ENCODE peak calls at places on chromosomes 16 and 17, in eight cellular contexts. K is posterior vena cava; S is iPS DF 19.7; Z is GM04504; H is NCI-H1694; M is naive thymus-derived CD8-positive, alpha-beta T cell; G is heart left ventricle; O is Caki2. R is an unnamed sample.
A peak's percentile ranks its signal among the peaks of the same experiment; 100 is the strongest.

GRCh38 chr17:75834279-75834920 is 9.8 kb downstream of the UNC13D start:
- DNase-seq in Z (no peak), O (no peak), G (no peak), H (peak; percentile 43), M (no peak), S (no peak), K (no peak), R (no peak)

GRCh38 chr17:31559647-31560501 is 168.4 kb downstream of the RAB11FIP4 start:
- DNase-seq in Z (no peak), O (no peak), S (no peak), G (no peak), H (no peak), K (no peak), M (no peak), R (no peak)

GRCh38 chr16:54242199-54242598 is 44.4 kb downstream of the IRX3 start:
- DNase-seq in O (peak; percentile 12), S (peak; percentile 86), K (no peak), Z (no peak), M (no peak), H (no peak), G (no peak), R (peak; percentile 60)

GRCh38 chr17:37642706-37643105 is 540 bp downstream of the DDX52 start:
- DNase-seq in S (no peak), K (no peak), M (peak; percentile 9), Z (no peak), G (no peak), O (peak; percentile 16), H (no peak), R (no peak)

GRCh38 chr16:7614022-7614795 is 281.6 kb downstream of the RBFOX1 start:
- DNase-seq in S (no peak), Z (no peak), O (peak; percentile 84), M (no peak), H (no peak), G (no peak), K (no peak), R (no peak)

GRCh38 chr17:80807882-80808281 is 183.8 kb upstream of the CHMP6 start:
- DNase-seq in G (no peak), M (no peak), H (no peak), Z (no peak), S (no peak), K (no peak), O (no peak), R (no peak)

GRCh38 chr17:6927290-6927844 is 68.5 kb upstream of the ALOX12 start:
- DNase-seq in M (no peak), Z (peak; percentile 42), G (no peak), H (no peak), S (no peak), O (no peak), K (no peak), R (no peak)

GRCh38 chr16:27549607-27549856 is 181 bp downstream of the GTF3C1 start:
- DNase-seq in S (no peak), Z (no peak), O (no peak), K (no peak), G (no peak), H (no peak), M (no peak), R (no peak)

GRCh38 chr17:29289852-29290251 is 4.1 kb downstream of the NUFIP2 start:
- DNase-seq in Z (no peak), M (no peak), O (no peak), H (no peak), S (no peak), G (no peak), K (no peak), R (no peak)

GRCh38 chr17:30334421-30334820 is 564 bp upstream of the TMIGD1 start:
- DNase-seq in H (no peak), G (no peak), S (no peak), O (no peak), Z (no peak), M (no peak), K (no peak), R (no peak)

GRCh38 chr17:80847506-80848230 is 144.0 kb upstream of the CHMP6 start:
- DNase-seq in K (no peak), G (no peak), M (peak; percentile 54), O (no peak), S (no peak), Z (no peak), H (no peak), R (no peak)

GRCh38 chr17:67156269-67157199 is 88.5 kb downstream of the HELZ start:
- DNase-seq in K (no peak), Z (no peak), H (no peak), S (no peak), O (peak; percentile 74), M (no peak), G (no peak), R (no peak)

GRCh38 chr17:73309727-73310555 is 1.9 kb downstream of the CDC42EP4 start:
- DNase-seq in H (no peak), S (no peak), O (peak; percentile 27), K (peak; percentile 81), Z (no peak), M (no peak), G (no peak), R (no peak)

GRCh38 chr16:67114793-67115192 is 5.1 kb downstream of the PHAF1 start:
- DNase-seq in S (no peak), K (no peak), O (no peak), Z (no peak), H (no peak), G (no peak), M (no peak), R (no peak)

GRCh38 chr17:79721993-79722671 is 8.6 kb upstream of the ENPP7 start:
- DNase-seq in Z (no peak), G (no peak), K (no peak), S (no peak), O (no peak), M (no peak), H (peak; percentile 30), R (no peak)

GRCh38 chr17:21286771-21287702 is 2.5 kb downstream of the MAP2K3 start:
- DNase-seq in Z (no peak), O (no peak), H (no peak), K (peak; percentile 68), M (no peak), S (no peak), G (no peak), R (no peak)

GRCh38 chr17:2034157-2034556 is 4.2 kb downstream of the DPH1 start:
- DNase-seq in O (peak; percentile 36), G (no peak), K (no peak), Z (peak; percentile 64), H (no peak), S (no peak), M (no peak), R (no peak)

GRCh38 chr16:50271148-50272041 is 5.0 kb downstream of the ADCY7 start:
- DNase-seq in Z (no peak), K (peak; percentile 69), S (no peak), M (no peak), G (no peak), O (no peak), H (no peak), R (no peak)

GRCh38 chr17:9401434-9401833 is 174.2 kb downstream of the STX8 start:
- DNase-seq in Z (no peak), G (no peak), K (no peak), M (no peak), H (no peak), O (no peak), S (no peak), R (no peak)

GRCh38 chr16:67647111-67647651 is 2.2 kb downstream of the CARMIL2 start:
- DNase-seq in O (no peak), Z (no peak), M (no peak), S (no peak), K (no peak), G (no peak), H (no peak), R (no peak)

R was measured in NT2/D1.